ENCODE peak calls at places on chromosomes 5 and 9, in six cellular contexts. O, S, C, T, L and V are unnamed samples. For H3K4me1 and H3K9me3, the result is how much of the 10 kb centered on the place peaks cover.

GRCh38 chr9:134683714-134684374 is 42.2 kb downstream of the COL5A1 start:
- DNase-seq in O (peak), S (no peak), C (no peak), T (no peak), L (no peak), V (no peak)

GRCh38 chr9:4555251-4555650 is 65.0 kb downstream of the SLC1A1 start:
- DNase-seq in O (no peak), S (peak), C (no peak), T (peak), L (peak), V (no peak)

GRCh38 chr5:20286512-20286911 is 298.5 kb upstream of the CDH18 start:
- DNase-seq in O (no peak), S (no peak), C (no peak), T (no peak), L (peak), V (no peak)

GRCh38 chr5:73300520-73301207 is 127.7 kb downstream of the TMEM174 start:
- DNase-seq in O (no peak), S (no peak), C (no peak), T (no peak), L (no peak), V (no peak)

GRCh38 chr5:158978061-158978745 is 121.5 kb downstream of the EBF1 start:
- DNase-seq in O (no peak), S (no peak), C (no peak), T (no peak), L (peak), V (no peak)

GRCh38 chr5:80516826-80517225 is 28.9 kb downstream of the FAM151B start:
- DNase-seq in O (no peak), S (no peak), C (no peak), T (no peak), L (peak), V (no peak)

GRCh38 chr9:26169684-26170083 is 491.4 kb upstream of the TUSC1 start:
- DNase-seq in O (no peak), S (no peak), C (no peak), T (no peak), L (peak), V (no peak)

GRCh38 chr5:115209279-115209678 is 39.6 kb upstream of the TRIM36 start:
- DNase-seq in O (no peak), S (no peak), C (peak), T (peak), L (peak), V (peak)

GRCh38 chr9:111016046-111017026 is 21.9 kb downstream of the LPAR1 start:
- DNase-seq in O (no peak), S (no peak), C (no peak), T (no peak), L (peak), V (no peak)

GRCh38 chr9:108162664-108163063 is 673.1 kb upstream of the KLF4 start:
- DNase-seq in O (no peak), S (no peak), C (no peak), T (no peak), L (peak), V (no peak)

GRCh38 chr9:102273952-102274351 is 535.5 kb upstream of the GRIN3A start:
- DNase-seq in O (no peak), S (no peak), C (no peak), T (no peak), L (no peak), V (no peak)

GRCh38 chr5:40667171-40667663 is 12.5 kb upstream of the PTGER4 start:
- DNase-seq in O (no peak), S (no peak), C (no peak), T (no peak), L (no peak), V (no peak)

GRCh38 chr9:1052119-1052907 is 2.2 kb downstream of the DMRT2 start:
- DNase-seq in O (no peak), S (no peak), C (no peak), T (no peak), L (no peak), V (no peak)

GRCh38 chr9:69976165-69976564 is 67.5 kb upstream of the MAMDC2 start:
- DNase-seq in O (no peak), S (no peak), C (no peak), T (no peak), L (peak), V (no peak)

GRCh38 chr5:61423487-61424157 is 91.6 kb downstream of the ZSWIM6 start:
- DNase-seq in O (no peak), S (no peak), C (no peak), T (no peak), L (peak), V (no peak)

GRCh38 chr5:76622973-76623596 is at the start of gene F2RL2:
- DNase-seq in O (no peak), S (peak), C (no peak), T (no peak), L (peak), V (peak)

GRCh38 chr9:95808001-95808400 is 67.5 kb upstream of the ERCC6L2 start:
- DNase-seq in O (no peak), S (no peak), C (no peak), T (no peak), L (peak), V (no peak)

GRCh38 chr5:38613992-38614836 is 57.8 kb upstream of the LIFR start:
- DNase-seq in O (no peak), S (no peak), C (no peak), T (no peak), L (no peak), V (peak)

GRCh38 chr5:160919610-160920009 is 67.6 kb upstream of the ATP10B start:
- DNase-seq in O (no peak), S (no peak), C (no peak), T (no peak), L (no peak), V (no peak)

GRCh38 chr5:60295423-60295822 is 401.9 kb upstream of the PDE4D start:
- DNase-seq in O (no peak), S (no peak), C (peak), T (peak), L (peak), V (peak)

GRCh38 chr9:82695704-82696103 is 367.2 kb downstream of the RASEF start:
- DNase-seq in O (no peak), S (no peak), C (no peak), T (no peak), L (no peak), V (no peak)

GRCh38 chr5:60473654-60474053 is 226.3 kb downstream of the DEPDC1B start:
- DNase-seq in O (no peak), S (no peak), C (no peak), T (no peak), L (no peak), V (no peak)

GRCh38 chr9:37426846-37427245 is 4.3 kb downstream of the GRHPR start:
- DNase-seq in O (no peak), S (no peak), C (no peak), T (no peak), L (no peak), V (no peak)

GRCh38 chr5:56543431-56544385 is 271.6 kb upstream of the MAP3K1 start:
- DNase-seq in O (no peak), S (no peak), C (no peak), T (no peak), L (peak), V (no peak)

GRCh38 chr9:96027271-96028131 is 152.0 kb downstream of the ERCC6L2 start:
- DNase-seq in O (peak), S (peak), C (no peak), T (no peak), L (no peak), V (no peak)

GRCh38 chr5:91409304-91409703 is 26.2 kb upstream of the ARRDC3 start:
- DNase-seq in O (no peak), S (no peak), C (no peak), T (no peak), L (no peak), V (no peak)

GRCh38 chr5:14242871-14243383 is 99.8 kb downstream of the TRIO start:
- DNase-seq in O (no peak), S (no peak), C (no peak), T (no peak), L (no peak), V (no peak)

GRCh38 chr5:169826618-169827017 is 153.7 kb downstream of the INSYN2B start:
- DNase-seq in O (no peak), S (no peak), C (no peak), T (no peak), L (no peak), V (no peak)

GRCh38 chr9:4366649-4367330 is 66.9 kb upstream of the GLIS3 start:
- DNase-seq in O (no peak), S (no peak), C (peak), T (peak), L (peak), V (peak)

GRCh38 chr9:136794281-136795026 is 1.7 kb upstream of the CCDC183 start:
- DNase-seq in O (no peak), S (no peak), C (no peak), T (no peak), L (no peak), V (no peak)

GRCh38 chr9:136795027-136795402 is 1.1 kb upstream of the CCDC183 start:
- DNase-seq in O (no peak), S (peak), C (no peak), T (no peak), L (no peak), V (no peak)

GRCh38 chr9:136791466-136792276 is 527 bp downstream of the TMEM141 start:
- DNase-seq in O (peak), S (peak), C (peak), T (peak), L (no peak), V (peak)

GRCh38 chr9:136792321-136793062 is 1.3 kb downstream of the TMEM141 start:
- DNase-seq in O (peak), S (peak), C (no peak), T (no peak), L (no peak), V (peak)

GRCh38 chr9:136793063-136793946 is 2.2 kb downstream of the TMEM141 start:
- DNase-seq in O (peak), S (peak), C (peak), T (no peak), L (no peak), V (no peak)
- H3K4me1 ChIP-seq in O (under half), S (under half), C (half or more), T (under half), L (under half), V (half or more)

GRCh38 chr5:176621661-176622079 is 8.7 kb downstream of the SNCB start:
- DNase-seq in O (no peak), S (no peak), C (no peak), T (no peak), L (peak), V (peak)

GRCh38 chr5:176620333-176620981 is 9.9 kb downstream of the SNCB start:
- DNase-seq in O (no peak), S (no peak), C (no peak), T (no peak), L (no peak), V (no peak)

GRCh38 chr5:176619569-176620332 is 9.8 kb upstream of the GPRIN1 start:
- DNase-seq in O (no peak), S (no peak), C (no peak), T (no peak), L (no peak), V (no peak)

GRCh38 chr5:176618783-176619182 is 8.8 kb upstream of the GPRIN1 start:
- DNase-seq in O (no peak), S (no peak), C (no peak), T (no peak), L (no peak), V (no peak)

DNA sequence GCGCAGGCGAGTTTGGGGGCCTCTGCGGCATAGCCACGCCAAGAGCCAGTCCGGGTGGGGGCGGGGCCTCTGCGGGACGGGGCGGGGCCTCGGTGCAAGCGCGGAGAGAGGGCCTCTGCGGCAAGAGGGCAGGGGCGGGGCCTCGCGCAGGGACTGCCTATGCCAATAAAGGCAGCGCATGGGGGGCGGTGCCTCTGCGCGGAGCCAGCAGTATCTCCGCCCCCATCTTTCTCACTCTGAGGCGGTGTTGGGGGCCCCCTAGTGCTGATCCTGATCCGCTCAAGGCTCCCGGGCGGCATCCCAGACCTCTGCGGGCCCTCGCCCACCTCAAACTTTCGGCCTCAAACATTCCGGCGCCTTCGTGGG is 9.2 kb upstream of the GPRIN1 start:
- DNase-seq in O (peak), S (peak), C (peak), T (no peak), L (peak), V (peak)
- TF ChIP-seq CTCF in O (no peak), S (no peak), C (no peak), T (no peak), L (peak), V (no peak)

DNA sequence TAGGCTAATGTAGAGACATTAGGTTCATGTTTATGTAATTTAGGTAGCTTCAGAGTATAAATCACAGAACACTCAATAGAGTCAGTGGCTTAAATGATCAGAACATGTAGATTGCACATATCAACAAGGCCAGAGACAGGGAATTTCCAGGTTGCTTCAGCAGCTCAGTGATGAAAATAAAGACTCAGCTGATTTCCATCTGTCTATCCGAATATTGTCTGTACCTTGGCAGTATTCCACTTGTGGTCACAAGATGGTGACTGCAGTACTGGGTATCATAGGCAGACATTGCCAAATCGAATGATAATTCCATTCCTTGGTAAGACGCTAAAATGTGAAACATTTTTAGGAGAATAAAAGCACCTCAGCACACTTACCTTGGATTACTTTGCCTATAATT is 702.2 kb downstream of the MAT2B start:
- DNase-seq in O (no peak), S (no peak), C (no peak), T (no peak), L (no peak), V (no peak)
- H3K9me3 ChIP-seq in O (under half), S (under half), C (under half), T (under half), L (under half), V (under half)

DNA sequence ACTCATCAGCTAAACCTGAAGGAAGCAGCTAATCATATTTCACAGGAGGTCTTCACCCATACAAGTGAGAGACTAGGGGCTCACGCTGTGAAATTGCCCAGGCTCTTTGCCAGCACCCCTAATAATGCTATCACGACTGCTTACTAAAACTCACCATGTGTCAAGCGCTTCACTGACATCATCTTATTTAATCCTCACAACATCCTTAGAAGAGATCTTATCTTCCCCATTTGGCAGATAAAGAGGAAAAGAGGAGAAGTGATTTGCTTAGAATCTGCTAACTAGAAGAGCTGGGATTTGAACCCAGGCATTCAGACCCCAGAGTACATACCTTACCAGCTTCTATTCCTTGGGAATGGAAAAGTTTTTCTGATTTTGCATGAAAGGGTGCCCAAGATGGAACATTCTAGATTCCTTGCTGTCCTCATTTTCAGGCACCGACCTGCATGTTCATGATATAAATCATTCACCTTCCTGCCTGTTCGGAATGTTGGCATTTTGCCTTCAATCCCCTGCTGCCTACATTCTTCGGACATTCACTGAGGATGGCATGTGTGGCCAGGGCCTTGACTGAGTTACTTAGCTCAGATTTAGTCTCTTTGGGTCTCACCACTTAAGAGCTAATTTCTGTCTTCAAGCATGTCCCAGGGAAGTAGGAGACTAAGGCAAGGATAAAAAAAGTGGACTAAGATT is 88.1 kb downstream of the SH3TC2 start:
- DNase-seq in O (no peak), S (no peak), C (no peak), T (no peak), L (no peak), V (peak)
- H3K4me1 ChIP-seq in O (under half), S (under half), C (under half), T (under half), L (under half), V (under half)

GRCh38 chr5:44952376-44952775 is 143.6 kb downstream of the MRPS30 start:
- DNase-seq in O (no peak), S (no peak), C (no peak), T (peak), L (peak), V (peak)
- TF ChIP-seq CTCF in O (peak), S (peak), C (peak), T (peak), L (peak), V (peak)

GRCh38 chr5:141366016-141366896 is 2.3 kb downstream of the PCDHGA5 start:
- DNase-seq in O (no peak), S (no peak), C (no peak), T (no peak), L (no peak), V (no peak)
- H3K9me3 ChIP-seq in O (half or more), S (half or more), C (half or more), T (under half), L (half or more), V (half or more)

GRCh38 chr9:115146581-115147021 is 28.6 kb upstream of the TNC start:
- DNase-seq in O (no peak), S (no peak), C (no peak), T (no peak), L (peak), V (no peak)
- H3K4me1 ChIP-seq in O (under half), S (under half), C (under half), T (under half), L (under half), V (under half)

GRCh38 chr5:113127021-113127420 is 150.4 kb downstream of the DCP2 start:
- DNase-seq in O (no peak), S (no peak), C (no peak), T (no peak), L (no peak), V (no peak)
- TF ChIP-seq CTCF in O (no peak), S (no peak), C (no peak), T (no peak), L (no peak), V (no peak)